ENCODE peak calls at places on chromosomes 6 and 20, in nine cellular contexts. One of them, this sample, is unnamed. For H3K4me1, the result is how much of the 10 kb centered on the place peaks cover.

GRCh38 chr6:18784794-18785193 is 397.6 kb downstream of the RNF144B start:
- DNase-seq in GM23338: no peak
- DNase-seq in ascending aorta: no peak
- DNase-seq in pancreas: no peak
- DNase-seq in adrenal gland: no peak
- DNase-seq in psoas muscle: no peak
- DNase-seq in sigmoid colon: no peak
- DNase-seq in stomach: no peak
- DNase-seq in uterus: no peak
- DNase-seq in this sample: no peak

GRCh38 chr6:144408151-144408550 is 123.0 kb downstream of the UTRN start:
- DNase-seq in stomach: no peak
- DNase-seq in psoas muscle: peak
- DNase-seq in sigmoid colon: peak
- DNase-seq in pancreas: no peak
- DNase-seq in adrenal gland: no peak
- DNase-seq in uterus: peak
- DNase-seq in ascending aorta: no peak
- DNase-seq in GM23338: peak
- DNase-seq in this sample: no peak

GRCh38 chr20:40438161-40438835 is 250.7 kb downstream of the MAFB start:
- DNase-seq in pancreas: no peak
- DNase-seq in stomach: no peak
- DNase-seq in ascending aorta: no peak
- DNase-seq in uterus: no peak
- DNase-seq in GM23338: no peak
- DNase-seq in sigmoid colon: no peak
- DNase-seq in psoas muscle: no peak
- DNase-seq in adrenal gland: no peak
- DNase-seq in this sample: no peak

GRCh38 chr20:64151634-64152530 is 12.4 kb upstream of the MYT1 start:
- DNase-seq in stomach: no peak
- DNase-seq in pancreas: peak
- DNase-seq in psoas muscle: no peak
- DNase-seq in GM23338: peak
- DNase-seq in ascending aorta: no peak
- DNase-seq in sigmoid colon: peak
- DNase-seq in adrenal gland: no peak
- DNase-seq in uterus: no peak
- DNase-seq in this sample: no peak

GRCh38 chr6:130252527-130253237 is 29.9 kb upstream of the SAMD3 start:
- DNase-seq in ascending aorta: no peak
- DNase-seq in adrenal gland: no peak
- DNase-seq in uterus: no peak
- DNase-seq in pancreas: no peak
- DNase-seq in sigmoid colon: no peak
- DNase-seq in stomach: no peak
- DNase-seq in psoas muscle: no peak
- DNase-seq in GM23338: peak
- DNase-seq in this sample: no peak

GRCh38 chr6:37663016-37663810 is 34.5 kb downstream of the MDGA1 start:
- DNase-seq in adrenal gland: no peak
- DNase-seq in ascending aorta: no peak
- DNase-seq in sigmoid colon: no peak
- DNase-seq in stomach: no peak
- DNase-seq in GM23338: no peak
- DNase-seq in psoas muscle: no peak
- DNase-seq in uterus: no peak
- DNase-seq in pancreas: no peak
- DNase-seq in this sample: no peak

GRCh38 chr6:36873612-36874011 is 991 bp downstream of the PPIL1 start:
- DNase-seq in uterus: no peak
- DNase-seq in adrenal gland: no peak
- DNase-seq in psoas muscle: no peak
- DNase-seq in ascending aorta: no peak
- DNase-seq in stomach: no peak
- DNase-seq in pancreas: no peak
- DNase-seq in sigmoid colon: no peak
- DNase-seq in GM23338: peak
- DNase-seq in this sample: no peak

GRCh38 chr6:105184921-105185320 is 5.1 kb upstream of the POPDC3 start:
- DNase-seq in pancreas: no peak
- DNase-seq in sigmoid colon: no peak
- DNase-seq in stomach: no peak
- DNase-seq in ascending aorta: no peak
- DNase-seq in psoas muscle: no peak
- DNase-seq in adrenal gland: no peak
- DNase-seq in GM23338: no peak
- DNase-seq in uterus: no peak
- DNase-seq in this sample: no peak

GRCh38 chr6:41427642-41428401 is 92.4 kb downstream of the NCR2 start:
- DNase-seq in uterus: peak
- DNase-seq in sigmoid colon: peak
- DNase-seq in ascending aorta: no peak
- DNase-seq in stomach: peak
- DNase-seq in psoas muscle: peak
- DNase-seq in GM23338: peak
- DNase-seq in pancreas: peak
- DNase-seq in adrenal gland: no peak
- DNase-seq in this sample: peak

GRCh38 chr6:3163248-3163594 is 5.9 kb upstream of the TUBB2A start:
- DNase-seq in pancreas: no peak
- DNase-seq in psoas muscle: peak
- DNase-seq in stomach: no peak
- DNase-seq in ascending aorta: no peak
- DNase-seq in uterus: no peak
- DNase-seq in sigmoid colon: no peak
- DNase-seq in GM23338: no peak
- DNase-seq in adrenal gland: no peak
- DNase-seq in this sample: no peak

GRCh38 chr6:18595774-18596528 is 208.8 kb downstream of the RNF144B start:
- DNase-seq in sigmoid colon: peak
- DNase-seq in ascending aorta: no peak
- DNase-seq in stomach: peak
- DNase-seq in psoas muscle: no peak
- DNase-seq in pancreas: no peak
- DNase-seq in GM23338: peak
- DNase-seq in adrenal gland: peak
- DNase-seq in uterus: peak
- DNase-seq in this sample: peak

DNA sequence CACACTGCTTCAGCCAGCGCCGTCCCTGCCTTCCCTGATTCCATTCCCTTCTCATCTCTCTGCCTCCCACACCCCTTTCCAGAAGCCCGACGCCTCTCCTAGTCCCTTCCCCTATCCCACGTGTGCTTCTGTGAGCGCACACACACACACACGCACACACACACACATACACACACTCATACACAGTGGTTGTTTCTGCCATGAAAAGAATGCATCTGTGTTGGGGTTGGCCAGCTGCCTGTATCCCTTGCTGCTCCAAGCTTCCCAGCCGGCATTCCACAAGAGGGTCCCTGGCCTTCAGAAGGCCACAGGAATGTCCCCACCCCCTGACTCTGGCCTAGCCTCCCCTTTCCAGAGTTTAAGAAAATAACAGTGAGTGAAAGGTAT is 51.7 kb downstream of the MOCS1 start:
- DNase-seq in sigmoid colon: peak
- DNase-seq in psoas muscle: peak
- DNase-seq in adrenal gland: peak
- DNase-seq in stomach: no peak
- DNase-seq in uterus: no peak
- DNase-seq in ascending aorta: no peak
- DNase-seq in pancreas: no peak
- DNase-seq in GM23338: peak
- DNase-seq in this sample: peak
- H3K4me1 ChIP-seq in sigmoid colon: under half
- H3K4me1 ChIP-seq in psoas muscle: under half
- H3K4me1 ChIP-seq in adrenal gland: under half
- H3K4me1 ChIP-seq in stomach: under half
- H3K4me1 ChIP-seq in uterus: under half
- H3K4me1 ChIP-seq in ascending aorta: half or more
- H3K4me1 ChIP-seq in pancreas: under half
- H3K4me1 ChIP-seq in GM23338: under half
- H3K4me1 ChIP-seq in this sample: under half

DNA sequence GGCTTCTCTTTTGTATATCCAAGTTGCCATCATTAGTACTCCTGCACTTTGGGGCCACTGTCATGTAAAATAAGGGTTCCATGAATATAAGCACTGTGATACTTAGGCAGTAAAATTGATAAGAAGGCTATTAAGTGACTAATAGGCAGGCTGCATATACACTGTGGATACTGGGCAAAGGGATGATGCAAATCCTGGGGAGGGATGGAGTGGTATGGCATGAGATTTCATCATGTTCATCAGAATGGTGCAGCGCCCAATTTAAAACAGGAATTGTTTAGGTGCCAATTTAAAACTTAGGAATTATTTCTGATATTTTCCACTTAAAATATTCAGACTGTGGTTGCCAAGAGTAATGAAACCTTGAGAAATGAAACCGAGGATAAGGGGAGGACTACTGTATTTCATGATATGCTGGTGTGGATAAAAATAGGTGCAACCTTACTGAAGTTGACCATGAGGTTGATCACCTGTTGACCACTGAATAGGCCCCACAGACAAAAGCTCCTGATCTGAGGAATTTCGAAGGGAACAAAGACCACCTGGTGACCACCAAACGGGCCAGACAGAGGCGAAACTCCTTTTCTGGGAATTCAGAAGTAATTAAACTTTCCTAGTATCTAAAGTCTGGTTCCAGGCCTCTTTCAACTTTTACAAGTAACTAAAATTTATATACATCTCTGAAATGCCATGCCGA is 4.9 kb upstream of the TRIM39 start:
- DNase-seq in uterus: no peak
- DNase-seq in stomach: no peak
- DNase-seq in pancreas: no peak
- DNase-seq in ascending aorta: no peak
- DNase-seq in sigmoid colon: no peak
- DNase-seq in GM23338: peak
- DNase-seq in adrenal gland: no peak
- DNase-seq in psoas muscle: no peak
- DNase-seq in this sample: no peak
- H3K4me1 ChIP-seq in uterus: under half
- H3K4me1 ChIP-seq in stomach: under half
- H3K4me1 ChIP-seq in pancreas: under half
- H3K4me1 ChIP-seq in ascending aorta: under half
- H3K4me1 ChIP-seq in sigmoid colon: under half
- H3K4me1 ChIP-seq in GM23338: half or more
- H3K4me1 ChIP-seq in adrenal gland: under half
- H3K4me1 ChIP-seq in psoas muscle: under half
- H3K4me1 ChIP-seq in this sample: under half

GRCh38 chr6:109326346-109326745 is 55.9 kb downstream of the CD164 start:
- DNase-seq in psoas muscle: no peak
- DNase-seq in uterus: no peak
- DNase-seq in ascending aorta: no peak
- DNase-seq in sigmoid colon: no peak
- DNase-seq in adrenal gland: no peak
- DNase-seq in GM23338: no peak
- DNase-seq in stomach: no peak
- DNase-seq in pancreas: no peak
- DNase-seq in this sample: no peak
- H3K4me1 ChIP-seq in psoas muscle: under half
- H3K4me1 ChIP-seq in uterus: under half
- H3K4me1 ChIP-seq in ascending aorta: under half
- H3K4me1 ChIP-seq in sigmoid colon: under half
- H3K4me1 ChIP-seq in adrenal gland: under half
- H3K4me1 ChIP-seq in GM23338: under half
- H3K4me1 ChIP-seq in stomach: under half
- H3K4me1 ChIP-seq in pancreas: under half
- H3K4me1 ChIP-seq in this sample: under half

GRCh38 chr6:163193326-163193725 is 221.2 kb upstream of the QKI start:
- DNase-seq in stomach: no peak
- DNase-seq in adrenal gland: no peak
- DNase-seq in sigmoid colon: no peak
- DNase-seq in GM23338: no peak
- DNase-seq in psoas muscle: no peak
- DNase-seq in ascending aorta: no peak
- DNase-seq in uterus: no peak
- DNase-seq in pancreas: no peak
- DNase-seq in this sample: no peak

GRCh38 chr6:163197839-163198238 is 216.7 kb upstream of the QKI start:
- DNase-seq in adrenal gland: no peak
- DNase-seq in uterus: no peak
- DNase-seq in pancreas: no peak
- DNase-seq in sigmoid colon: no peak
- DNase-seq in GM23338: no peak
- DNase-seq in stomach: no peak
- DNase-seq in psoas muscle: no peak
- DNase-seq in ascending aorta: no peak
- DNase-seq in this sample: no peak

GRCh38 chr6:163198396-163198795 is 216.1 kb upstream of the QKI start:
- DNase-seq in adrenal gland: no peak
- DNase-seq in sigmoid colon: no peak
- DNase-seq in ascending aorta: no peak
- DNase-seq in uterus: no peak
- DNase-seq in GM23338: no peak
- DNase-seq in pancreas: no peak
- DNase-seq in stomach: no peak
- DNase-seq in psoas muscle: no peak
- DNase-seq in this sample: no peak

GRCh38 chr6:163199371-163199770 is 215.1 kb upstream of the QKI start:
- DNase-seq in pancreas: no peak
- DNase-seq in psoas muscle: no peak
- DNase-seq in uterus: no peak
- DNase-seq in adrenal gland: no peak
- DNase-seq in stomach: no peak
- DNase-seq in GM23338: no peak
- DNase-seq in ascending aorta: no peak
- DNase-seq in sigmoid colon: no peak
- DNase-seq in this sample: no peak

DNA sequence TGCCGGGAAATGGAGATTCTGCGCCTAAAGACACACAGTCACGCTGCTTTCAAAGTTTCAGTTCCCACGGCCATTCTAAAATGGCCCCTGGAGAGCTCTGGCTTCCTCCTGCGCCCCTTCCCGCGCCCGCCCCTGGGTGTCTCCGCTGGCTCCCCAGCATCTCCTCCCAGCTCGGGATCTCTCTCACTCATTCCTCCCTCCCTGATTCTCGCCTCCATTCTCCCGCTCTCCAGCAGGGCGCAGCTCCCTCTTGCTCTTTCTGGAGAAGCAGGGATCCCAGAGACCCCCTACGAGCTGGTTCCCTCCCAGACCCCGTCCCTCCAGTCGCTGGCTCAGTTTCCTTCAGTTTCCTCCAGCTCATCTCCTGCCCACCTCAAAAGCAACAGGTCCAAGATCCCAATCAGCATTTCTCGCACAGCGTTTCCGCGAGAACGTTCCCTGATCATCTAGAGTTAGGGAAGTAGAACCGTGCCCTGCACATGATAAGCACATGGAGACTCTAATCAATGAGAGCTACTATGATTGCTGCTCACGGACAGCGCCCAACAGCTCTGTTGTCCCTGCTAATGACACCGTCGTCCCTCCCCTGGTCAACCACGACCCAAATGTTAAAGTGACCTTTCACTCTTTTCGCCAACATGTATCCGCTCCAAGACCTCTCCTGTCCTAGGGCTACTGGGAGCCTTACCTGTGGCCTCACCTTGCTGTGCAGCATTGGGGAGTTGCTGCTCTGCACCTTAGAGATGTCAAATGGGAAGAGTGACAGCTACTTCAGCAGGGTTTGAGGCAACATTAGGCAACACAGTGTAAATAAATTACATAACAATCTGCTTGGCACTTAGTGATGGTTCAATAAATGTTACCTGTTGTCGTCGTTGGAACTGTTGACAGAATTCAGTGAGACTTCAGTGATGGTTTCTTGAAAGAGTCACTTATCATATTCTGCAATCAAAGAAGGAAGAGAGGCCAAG is 218.5 kb upstream of the QKI start:
- DNase-seq in stomach: no peak
- DNase-seq in psoas muscle: no peak
- DNase-seq in adrenal gland: no peak
- DNase-seq in GM23338: no peak
- DNase-seq in uterus: no peak
- DNase-seq in ascending aorta: no peak
- DNase-seq in pancreas: no peak
- DNase-seq in sigmoid colon: no peak
- DNase-seq in this sample: no peak
- H3K4me1 ChIP-seq in stomach: under half
- H3K4me1 ChIP-seq in psoas muscle: under half
- H3K4me1 ChIP-seq in adrenal gland: under half
- H3K4me1 ChIP-seq in GM23338: under half
- H3K4me1 ChIP-seq in uterus: under half
- H3K4me1 ChIP-seq in ascending aorta: under half
- H3K4me1 ChIP-seq in pancreas: under half
- H3K4me1 ChIP-seq in sigmoid colon: under half
- H3K4me1 ChIP-seq in this sample: under half